ENCODE peak calls at places on chromosomes 5 and 9, in nine cellular contexts. P is psoas muscle; Q is NB4; O is CD4-positive, alpha-beta T cell; D is PC-3; G is lower leg skin; F is GM12865; X is heart left ventricle; U is ascending aorta. B is an unnamed sample.

GRCh38 chr9:129938291-129938979 is 103.2 kb downstream of the USP20 start:
- DNase-seq in P (no peak), Q (no peak), O (no peak), D (peak; percentile 4), G (peak; percentile 60), F (no peak), X (no peak), U (no peak), B (no peak)

GRCh38 chr9:14336244-14336643 is 22.3 kb upstream of the NFIB start:
- DNase-seq in P (no peak), Q (no peak), O (no peak), D (no peak), G (no peak), F (no peak), X (no peak), U (no peak), B (no peak)

GRCh38 chr5:122101636-122102285 is 23.7 kb upstream of the LOX start:
- DNase-seq in P (no peak), Q (peak; percentile 38), O (no peak), D (peak; percentile 53), G (no peak), F (peak; percentile 42), X (no peak), U (no peak), B (no peak)

GRCh38 chr5:132747064-132747692 is at the start of gene CCNI2:
- DNase-seq in P (no peak), Q (peak; percentile 20), O (peak; percentile 40), D (no peak), G (no peak), F (peak; percentile 54), X (no peak), U (no peak), B (peak; percentile 48)

GRCh38 chr5:91556-92263 is at the start of gene PLEKHG4B:
- DNase-seq in P (no peak), Q (no peak), O (no peak), D (no peak), G (peak; percentile 71), F (no peak), X (no peak), U (no peak), B (no peak)

GRCh38 chr9:22446589-22446949 is at the start of gene DMRTA1:
- DNase-seq in P (peak; percentile 88), Q (no peak), O (no peak), D (peak; percentile 82), G (peak; percentile 95), F (no peak), X (peak; percentile 80), U (peak; percentile 84), B (no peak)

GRCh38 chr5:90528704-90529233 is 615 bp downstream of the LYSMD3 start:
- DNase-seq in P (no peak), Q (peak; percentile 31), O (no peak), D (no peak), G (no peak), F (peak; percentile 17), X (no peak), U (no peak), B (no peak)

GRCh38 chr5:138653502-138653901 is 78.3 kb upstream of the HSPA9 start:
- DNase-seq in P (no peak), Q (peak; percentile 61), O (no peak), D (peak; percentile 23), G (no peak), F (peak; percentile 31), X (no peak), U (no peak), B (no peak)

GRCh38 chr9:21711504-21711903 is 90.9 kb upstream of the MTAP start:
- DNase-seq in P (no peak), Q (no peak), O (no peak), D (no peak), G (no peak), F (peak; percentile 30), X (no peak), U (no peak), B (no peak)

GRCh38 chr5:33340195-33340594 is 100.6 kb upstream of the TARS1 start:
- DNase-seq in P (no peak), Q (no peak), O (no peak), D (no peak), G (no peak), F (no peak), X (no peak), U (no peak), B (no peak)

GRCh38 chr5:41306005-41306404 is 92.7 kb upstream of the C6 start:
- DNase-seq in P (no peak), Q (no peak), O (no peak), D (peak; percentile 22), G (no peak), F (no peak), X (no peak), U (no peak), B (no peak)

GRCh38 chr5:116273458-116274242 is 188.8 kb downstream of the COMMD10 start:
- DNase-seq in P (no peak), Q (no peak), O (no peak), D (peak; percentile 48), G (no peak), F (no peak), X (no peak), U (no peak), B (no peak)

GRCh38 chr5:116271432-116271831 is 186.6 kb downstream of the COMMD10 start:
- DNase-seq in P (no peak), Q (peak; percentile 2), O (no peak), D (peak; percentile 10), G (no peak), F (no peak), X (no peak), U (no peak), B (no peak)

GRCh38 chr5:116274251-116274650 is 189.4 kb downstream of the COMMD10 start:
- DNase-seq in P (no peak), Q (no peak), O (no peak), D (no peak), G (no peak), F (no peak), X (no peak), U (no peak), B (no peak)

GRCh38 chr5:116275282-116275681 is 190.5 kb downstream of the COMMD10 start:
- DNase-seq in P (no peak), Q (no peak), O (no peak), D (no peak), G (no peak), F (no peak), X (no peak), U (no peak), B (no peak)

GRCh38 chr5:116272281-116272941 is 187.6 kb downstream of the COMMD10 start:
- DNase-seq in P (no peak), Q (no peak), O (no peak), D (no peak), G (no peak), F (no peak), X (no peak), U (no peak), B (no peak)
- TF ChIP-seq CTCF in P (peak; percentile 16), Q (no peak), O (no peak), D (no peak), G (no peak), F (no peak), X (no peak), U (no peak), B (no peak)

GRCh38 chr9:35673998-35674361 is 252 bp downstream of the CA9 start:
- DNase-seq in P (no peak), Q (no peak), O (no peak), D (no peak), G (no peak), F (no peak), X (no peak), U (no peak), B (no peak)

GRCh38 chr9:35679091-35679490 is 5.4 kb downstream of the CA9 start:
- DNase-seq in P (no peak), Q (no peak), O (no peak), D (no peak), G (no peak), F (no peak), X (no peak), U (no peak), B (no peak)

GRCh38 chr9:35675204-35675603 is 1.5 kb downstream of the CA9 start:
- DNase-seq in P (no peak), Q (no peak), O (no peak), D (no peak), G (no peak), F (no peak), X (no peak), U (no peak), B (no peak)

GRCh38 chr9:35673132-35673997 is at the start of gene CA9:
- DNase-seq in P (peak; percentile 64), Q (no peak), O (no peak), D (no peak), G (no peak), F (no peak), X (no peak), U (no peak), B (no peak)

DNA sequence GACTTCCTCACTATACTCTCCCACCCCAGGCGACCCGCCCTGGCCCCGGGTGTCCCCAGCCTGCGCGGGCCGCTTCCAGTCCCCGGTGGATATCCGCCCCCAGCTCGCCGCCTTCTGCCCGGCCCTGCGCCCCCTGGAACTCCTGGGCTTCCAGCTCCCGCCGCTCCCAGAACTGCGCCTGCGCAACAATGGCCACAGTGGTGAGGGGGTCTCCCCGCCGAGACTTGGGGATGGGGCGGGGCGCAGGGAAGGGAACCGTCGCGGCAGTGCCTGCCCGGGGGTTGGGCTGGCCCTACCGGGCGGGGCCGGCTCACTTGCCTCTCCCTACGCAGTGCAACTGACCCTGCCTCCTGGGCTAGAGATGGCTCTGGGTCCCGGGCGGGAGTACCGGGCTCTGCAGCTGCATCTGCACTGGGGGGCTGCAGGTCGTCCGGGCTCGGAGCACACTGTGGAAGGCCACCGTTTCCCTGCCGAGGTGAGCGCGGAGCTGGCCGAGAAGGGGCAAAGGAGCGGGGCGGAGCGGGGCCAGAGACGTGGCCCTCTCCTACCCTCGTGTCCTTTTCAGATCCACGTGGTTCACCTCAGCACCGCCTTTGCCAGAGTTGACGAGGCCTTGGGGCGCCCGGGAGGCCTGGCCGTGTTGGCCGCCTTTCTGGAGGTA is 2.1 kb downstream of the CA9 start:
- DNase-seq in P (peak; percentile 66), Q (no peak), O (no peak), D (no peak), G (no peak), F (no peak), X (peak; percentile 59), U (no peak), B (peak; percentile 47)
- TF ChIP-seq CTCF in P (no peak), Q (no peak), O (no peak), D (no peak), G (no peak), F (no peak), X (peak; percentile 16), U (no peak), B (no peak)

DNA sequence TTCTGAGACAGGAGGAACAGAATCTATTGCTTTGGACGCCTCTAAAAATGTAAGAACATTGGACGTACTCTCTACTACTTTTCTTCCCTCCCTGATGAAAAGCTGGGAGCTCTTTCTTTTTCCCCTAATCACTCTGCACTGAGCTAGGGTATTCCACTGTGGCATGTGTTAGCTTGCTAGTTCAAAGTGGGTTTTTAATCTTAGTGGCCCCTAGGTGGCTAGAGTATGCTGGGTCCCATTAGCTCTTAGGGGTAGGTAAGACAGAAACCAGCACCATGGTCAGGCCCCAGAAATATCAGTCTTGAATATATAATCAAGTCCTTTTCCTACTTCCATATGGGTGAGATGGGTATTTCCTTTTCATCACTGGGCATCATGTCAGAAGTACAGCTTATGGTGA is 945.2 kb upstream of the PTPRD start:
- DNase-seq in P (no peak), Q (no peak), O (no peak), D (no peak), G (no peak), F (no peak), X (no peak), U (no peak), B (no peak)
- TF ChIP-seq CTCF in P (no peak), Q (no peak), O (no peak), D (no peak), G (no peak), F (no peak), X (no peak), U (no peak), B (no peak)

GRCh38 chr5:142012792-142013388 is at the start of gene GNPDA1:
- DNase-seq in P (peak; percentile 92), Q (peak; percentile 67), O (peak; percentile 35), D (peak; percentile 77), G (peak; percentile 95), F (peak; percentile 78), X (peak; percentile 88), U (peak; percentile 92), B (peak; percentile 76)
- TF ChIP-seq CTCF in P (peak; percentile 33), Q (no peak), O (no peak), D (no peak), G (no peak), F (peak; percentile 15), X (peak; percentile 31), U (peak; percentile 52), B (no peak)